ENCODE peak calls at places on chromosomes 13 and 19, in five cellular contexts. One of them, this sample, is unnamed.

GRCh38 chr13:77313923-77314322 is 13.0 kb downstream of the MYCBP2 start:
- DNase-seq in thoracic aorta: no peak
- DNase-seq in kidney epithelial cell: no peak
- DNase-seq in cardiac muscle cell: no peak
- DNase-seq in astrocyte: no peak
- DNase-seq in this sample: no peak

GRCh38 chr13:112943309-112944125 is 25.5 kb upstream of the MCF2L start:
- DNase-seq in kidney epithelial cell: no peak
- DNase-seq in astrocyte: peak; percentile 14
- DNase-seq in cardiac muscle cell: peak; percentile 35
- DNase-seq in thoracic aorta: no peak
- DNase-seq in this sample: peak; percentile 24

GRCh38 chr19:18762125-18763023 is 28.7 kb downstream of the COMP start:
- DNase-seq in astrocyte: peak; percentile 65
- DNase-seq in cardiac muscle cell: peak; percentile 79
- DNase-seq in thoracic aorta: no peak
- DNase-seq in kidney epithelial cell: no peak
- DNase-seq in this sample: peak; percentile 69

GRCh38 chr13:72693832-72694231 is 33.6 kb downstream of the MZT1 start:
- DNase-seq in thoracic aorta: no peak
- DNase-seq in cardiac muscle cell: no peak
- DNase-seq in astrocyte: no peak
- DNase-seq in kidney epithelial cell: no peak
- DNase-seq in this sample: no peak

GRCh38 chr19:10238172-10238783 is 7.1 kb upstream of the S1PR2 start:
- DNase-seq in kidney epithelial cell: no peak
- DNase-seq in astrocyte: no peak
- DNase-seq in thoracic aorta: no peak
- DNase-seq in cardiac muscle cell: peak; percentile 96
- DNase-seq in this sample: peak; percentile 71

GRCh38 chr13:36713842-36714241 is 40.0 kb downstream of the SERTM1 start:
- DNase-seq in kidney epithelial cell: no peak
- DNase-seq in thoracic aorta: no peak
- DNase-seq in astrocyte: peak; percentile 13
- DNase-seq in cardiac muscle cell: peak; percentile 10
- DNase-seq in this sample: no peak

GRCh38 chr13:97539651-97540230 is 105.8 kb downstream of the RAP2A start:
- DNase-seq in kidney epithelial cell: no peak
- DNase-seq in astrocyte: peak; percentile 55
- DNase-seq in thoracic aorta: no peak
- DNase-seq in cardiac muscle cell: peak; percentile 48
- DNase-seq in this sample: no peak

GRCh38 chr19:33290956-33291622 is 11.2 kb downstream of the CEBPA start:
- DNase-seq in thoracic aorta: no peak
- DNase-seq in astrocyte: no peak
- DNase-seq in cardiac muscle cell: no peak
- DNase-seq in kidney epithelial cell: no peak
- DNase-seq in this sample: no peak

GRCh38 chr13:77002590-77003190 is 10.8 kb downstream of the CLN5 start:
- DNase-seq in thoracic aorta: no peak
- DNase-seq in cardiac muscle cell: peak; percentile 61
- DNase-seq in kidney epithelial cell: no peak
- DNase-seq in astrocyte: no peak
- DNase-seq in this sample: no peak

GRCh38 chr19:57302727-57303401 is 17.4 kb upstream of the ZNF543 start:
- DNase-seq in thoracic aorta: no peak
- DNase-seq in cardiac muscle cell: peak; percentile 30
- DNase-seq in astrocyte: peak; percentile 61
- DNase-seq in kidney epithelial cell: no peak
- DNase-seq in this sample: no peak
- TF ChIP-seq CTCF in thoracic aorta: no peak
- TF ChIP-seq CTCF in cardiac muscle cell: no peak
- TF ChIP-seq CTCF in astrocyte: no peak
- TF ChIP-seq CTCF in kidney epithelial cell: no peak
- TF ChIP-seq CTCF in this sample: no peak

DNA sequence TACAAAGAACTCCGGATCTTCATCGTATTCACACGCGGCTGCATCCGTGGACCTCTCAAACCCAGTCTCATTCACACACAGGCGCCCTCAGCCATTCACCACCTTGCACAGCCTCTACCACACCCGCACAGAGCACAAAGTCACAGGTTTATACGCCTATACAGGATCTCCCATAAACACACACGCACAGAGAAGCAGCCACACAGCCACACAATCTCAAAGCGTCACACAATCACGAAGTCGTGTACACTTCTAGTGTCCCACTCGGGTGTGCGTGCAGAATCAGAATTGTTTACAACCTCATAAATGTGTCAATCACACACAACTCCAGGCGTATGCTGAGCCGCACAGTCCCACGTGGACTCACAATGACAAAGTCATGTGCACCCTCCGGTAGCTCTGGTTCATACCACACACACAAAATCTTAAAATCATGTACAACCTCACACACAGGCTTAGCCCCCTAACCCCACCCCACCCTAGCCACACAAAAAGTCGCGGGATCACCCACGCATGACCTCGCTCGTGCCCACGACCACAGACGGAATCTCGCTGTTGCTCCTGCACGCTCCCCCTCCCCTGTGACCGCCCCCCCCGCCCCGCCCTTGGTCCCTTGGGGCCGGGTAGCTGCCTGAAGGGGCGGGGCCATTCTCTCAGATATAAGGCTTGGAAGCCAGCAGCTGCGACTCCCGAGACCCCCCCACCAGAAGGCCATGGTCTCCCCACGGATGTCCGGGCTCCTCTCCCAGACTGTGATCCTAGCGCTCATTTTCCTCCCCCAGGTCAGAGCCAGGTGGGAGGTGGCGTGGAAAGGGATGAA is at the start of gene DLL3:
- DNase-seq in cardiac muscle cell: no peak
- DNase-seq in kidney epithelial cell: no peak
- DNase-seq in astrocyte: no peak
- DNase-seq in thoracic aorta: no peak
- DNase-seq in this sample: no peak
- H3K4me3 ChIP-seq in cardiac muscle cell: peak within 1 kb of the TSS; percentile 28
- H3K4me3 ChIP-seq in kidney epithelial cell: no peak within 1 kb of the TSS
- H3K4me3 ChIP-seq in astrocyte: peak within 1 kb of the TSS; percentile 30
- H3K4me3 ChIP-seq in thoracic aorta: peak within 1 kb of the TSS; percentile 16
- H3K4me3 ChIP-seq in this sample: no peak within 1 kb of the TSS

DNA sequence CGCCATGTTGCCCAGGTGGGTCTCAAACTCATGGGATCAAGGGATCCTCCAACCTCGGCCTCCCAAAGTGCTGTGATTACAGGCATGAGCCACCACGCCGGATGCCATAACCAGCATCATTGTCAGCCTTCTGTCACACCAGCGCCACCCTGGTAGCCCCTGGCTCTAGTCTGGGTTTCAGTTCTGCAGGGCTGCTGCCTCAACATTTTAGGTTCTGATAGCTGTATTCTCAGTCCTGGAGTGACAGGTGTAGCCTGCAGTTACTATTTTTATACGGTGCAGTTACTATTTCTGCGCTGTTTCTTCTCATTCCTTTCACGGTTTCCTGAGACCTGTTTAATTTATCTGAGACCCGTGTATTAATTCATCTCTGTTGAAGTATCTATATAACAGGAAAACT is 57.1 kb downstream of the TRPM4 start:
- DNase-seq in astrocyte: no peak
- DNase-seq in thoracic aorta: no peak
- DNase-seq in kidney epithelial cell: no peak
- DNase-seq in cardiac muscle cell: no peak
- DNase-seq in this sample: no peak
- TF ChIP-seq CTCF in astrocyte: no peak
- TF ChIP-seq CTCF in thoracic aorta: no peak
- TF ChIP-seq CTCF in kidney epithelial cell: no peak
- TF ChIP-seq CTCF in cardiac muscle cell: no peak
- TF ChIP-seq CTCF in this sample: no peak

GRCh38 chr19:35206855-35207254 is 21.7 kb downstream of the FAM187B start:
- DNase-seq in astrocyte: no peak
- DNase-seq in cardiac muscle cell: no peak
- DNase-seq in kidney epithelial cell: no peak
- DNase-seq in thoracic aorta: no peak
- DNase-seq in this sample: no peak
- H3K4me3 ChIP-seq in astrocyte: no peak overlapping the region
- H3K4me3 ChIP-seq in cardiac muscle cell: no peak overlapping the region
- H3K4me3 ChIP-seq in kidney epithelial cell: no peak overlapping the region
- H3K4me3 ChIP-seq in thoracic aorta: no peak overlapping the region
- H3K4me3 ChIP-seq in this sample: no peak overlapping the region

DNA sequence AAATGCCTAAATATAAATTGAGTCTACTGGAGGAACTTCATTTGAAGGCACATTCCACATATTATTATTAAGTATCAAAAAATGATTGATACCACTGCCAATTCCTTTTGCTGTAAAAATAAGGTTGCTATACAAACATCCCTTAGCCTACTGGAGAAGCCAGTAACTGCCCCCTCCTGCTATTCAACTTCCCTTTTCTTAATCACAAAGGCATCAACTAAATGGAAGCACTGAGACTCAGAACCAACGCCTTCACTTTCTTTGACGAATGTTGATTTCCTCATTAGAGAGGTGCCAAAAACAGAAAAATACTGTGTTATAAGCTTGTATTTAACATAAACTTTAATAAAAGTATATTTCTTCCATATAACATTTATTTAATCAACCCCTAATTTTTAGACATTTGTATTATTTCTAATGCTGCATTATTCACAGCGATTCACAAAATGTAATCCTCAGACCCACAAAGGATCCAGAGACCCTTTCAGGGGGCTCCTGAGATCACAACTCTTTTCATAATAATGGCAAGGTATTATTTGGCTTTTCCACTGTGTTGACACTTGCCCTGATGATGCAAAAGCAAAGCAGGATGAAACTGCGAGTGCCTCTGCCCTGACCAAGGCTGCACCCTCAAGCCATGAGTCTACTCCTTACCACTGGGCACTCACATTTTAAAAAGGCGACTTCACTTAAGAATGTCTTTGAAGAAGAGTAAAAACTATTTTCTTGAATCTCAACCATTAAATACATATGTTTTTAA is 11.6 kb downstream of the ELF1 start:
- DNase-seq in cardiac muscle cell: no peak
- DNase-seq in astrocyte: no peak
- DNase-seq in thoracic aorta: no peak
- DNase-seq in kidney epithelial cell: no peak
- DNase-seq in this sample: no peak
- TF ChIP-seq CTCF in cardiac muscle cell: no peak
- TF ChIP-seq CTCF in astrocyte: no peak
- TF ChIP-seq CTCF in thoracic aorta: no peak
- TF ChIP-seq CTCF in kidney epithelial cell: no peak
- TF ChIP-seq CTCF in this sample: no peak

GRCh38 chr13:78430811-78431210 is 172.5 kb downstream of the POU4F1 start:
- DNase-seq in astrocyte: no peak
- DNase-seq in kidney epithelial cell: no peak
- DNase-seq in thoracic aorta: no peak
- DNase-seq in cardiac muscle cell: no peak
- DNase-seq in this sample: no peak
- H3K4me3 ChIP-seq in astrocyte: no peak overlapping the region
- H3K4me3 ChIP-seq in kidney epithelial cell: no peak overlapping the region
- H3K4me3 ChIP-seq in thoracic aorta: no peak overlapping the region
- H3K4me3 ChIP-seq in cardiac muscle cell: no peak overlapping the region
- H3K4me3 ChIP-seq in this sample: no peak overlapping the region

This sample was measured in heart right ventricle.